ENCODE peak calls at places on chromosomes 11 and 22, in seven cellular contexts. One of them, this sample, is unnamed.

GRCh38 chr11:107999759-108000455 is 8.8 kb upstream of the CUL5 start:
- DNase-seq in HTR-8/SVneo: peak; percentile 88
- DNase-seq in EH: peak; percentile 26
- DNase-seq in kidney: no peak
- DNase-seq in HT1080: peak; percentile 59
- DNase-seq in NCI-H345: peak; percentile 15
- DNase-seq in caudate nucleus: no peak
- DNase-seq in this sample: peak; percentile 20

GRCh38 chr11:72736452-72737069 is 15.6 kb downstream of the ARAP1 start:
- DNase-seq in HTR-8/SVneo: peak; percentile 78
- DNase-seq in EH: peak; percentile 72
- DNase-seq in kidney: peak; percentile 84
- DNase-seq in HT1080: peak; percentile 94
- DNase-seq in NCI-H345: no peak
- DNase-seq in caudate nucleus: no peak
- DNase-seq in this sample: no peak

GRCh38 chr22:36104435-36104834 is 56.1 kb downstream of the APOL3 start:
- DNase-seq in HTR-8/SVneo: no peak
- DNase-seq in EH: no peak
- DNase-seq in kidney: peak; percentile 10
- DNase-seq in HT1080: no peak
- DNase-seq in NCI-H345: no peak
- DNase-seq in caudate nucleus: no peak
- DNase-seq in this sample: no peak

GRCh38 chr11:129224538-129224937 is 32.4 kb upstream of the ARHGAP32 start:
- DNase-seq in HTR-8/SVneo: no peak
- DNase-seq in EH: no peak
- DNase-seq in kidney: no peak
- DNase-seq in HT1080: no peak
- DNase-seq in NCI-H345: no peak
- DNase-seq in caudate nucleus: no peak
- DNase-seq in this sample: no peak

GRCh38 chr11:112336356-112336886 is 75.8 kb upstream of the PLET1 start:
- DNase-seq in HTR-8/SVneo: no peak
- DNase-seq in EH: no peak
- DNase-seq in kidney: no peak
- DNase-seq in HT1080: no peak
- DNase-seq in NCI-H345: no peak
- DNase-seq in caudate nucleus: no peak
- DNase-seq in this sample: no peak

GRCh38 chr22:43066844-43067385 is 22.3 kb downstream of the TTLL1 start:
- DNase-seq in HTR-8/SVneo: peak; percentile 72
- DNase-seq in EH: peak; percentile 81
- DNase-seq in kidney: no peak
- DNase-seq in HT1080: peak; percentile 87
- DNase-seq in NCI-H345: no peak
- DNase-seq in caudate nucleus: no peak
- DNase-seq in this sample: no peak

GRCh38 chr11:64000026-64000739 is 13.9 kb downstream of the OTUB1 start:
- DNase-seq in HTR-8/SVneo: no peak
- DNase-seq in EH: peak; percentile 72
- DNase-seq in kidney: peak; percentile 89
- DNase-seq in HT1080: no peak
- DNase-seq in NCI-H345: peak; percentile 70
- DNase-seq in caudate nucleus: peak; percentile 47
- DNase-seq in this sample: peak; percentile 44

GRCh38 chr11:76791861-76792260 is 8.7 kb downstream of the TSKU start:
- DNase-seq in HTR-8/SVneo: no peak
- DNase-seq in EH: peak; percentile 81
- DNase-seq in kidney: no peak
- DNase-seq in HT1080: peak; percentile 32
- DNase-seq in NCI-H345: no peak
- DNase-seq in caudate nucleus: no peak
- DNase-seq in this sample: no peak

GRCh38 chr22:30356392-30357230 is at the start of the genes CCDC157 and SF3A1:
- DNase-seq in HTR-8/SVneo: peak; percentile 79
- DNase-seq in EH: peak; percentile 94
- DNase-seq in kidney: peak; percentile 97
- DNase-seq in HT1080: peak; percentile 84
- DNase-seq in NCI-H345: peak; percentile 86
- DNase-seq in caudate nucleus: peak; percentile 87
- DNase-seq in this sample: peak; percentile 77

GRCh38 chr22:31488988-31489617 is 539 bp downstream of the EIF4ENIF1 start:
- DNase-seq in HTR-8/SVneo: no peak
- DNase-seq in EH: peak; percentile 46
- DNase-seq in kidney: peak; percentile 83
- DNase-seq in HT1080: no peak
- DNase-seq in NCI-H345: no peak
- DNase-seq in caudate nucleus: peak; percentile 15
- DNase-seq in this sample: peak; percentile 6

GRCh38 chr22:22810018-22810427 is 77.6 kb upstream of the IGLL5 start:
- DNase-seq in HTR-8/SVneo: no peak
- DNase-seq in EH: peak; percentile 27
- DNase-seq in kidney: peak; percentile 72
- DNase-seq in HT1080: peak; percentile 13
- DNase-seq in NCI-H345: peak; percentile 52
- DNase-seq in caudate nucleus: peak; percentile 22
- DNase-seq in this sample: peak; percentile 32

GRCh38 chr11:77724639-77725038 is 87.0 kb upstream of the CLNS1A start:
- DNase-seq in HTR-8/SVneo: no peak
- DNase-seq in EH: no peak
- DNase-seq in kidney: no peak
- DNase-seq in HT1080: no peak
- DNase-seq in NCI-H345: no peak
- DNase-seq in caudate nucleus: no peak
- DNase-seq in this sample: no peak

GRCh38 chr11:92453055-92453454 is 228.4 kb downstream of the FAT3 start:
- DNase-seq in HTR-8/SVneo: peak; percentile 22
- DNase-seq in EH: peak; percentile 75
- DNase-seq in kidney: no peak
- DNase-seq in HT1080: peak; percentile 75
- DNase-seq in NCI-H345: no peak
- DNase-seq in caudate nucleus: no peak
- DNase-seq in this sample: no peak

GRCh38 chr11:87030458-87031054 is 7.2 kb upstream of the TMEM135 start:
- DNase-seq in HTR-8/SVneo: no peak
- DNase-seq in EH: peak; percentile 6
- DNase-seq in kidney: no peak
- DNase-seq in HT1080: peak; percentile 81
- DNase-seq in NCI-H345: no peak
- DNase-seq in caudate nucleus: no peak
- DNase-seq in this sample: no peak

GRCh38 chr11:1303196-1303821 is 6.1 kb downstream of the TOLLIP start:
- DNase-seq in HTR-8/SVneo: no peak
- DNase-seq in EH: peak; percentile 15
- DNase-seq in kidney: peak; percentile 80
- DNase-seq in HT1080: peak; percentile 16
- DNase-seq in NCI-H345: no peak
- DNase-seq in caudate nucleus: no peak
- DNase-seq in this sample: no peak

GRCh38 chr11:124872741-124873140 is 7.5 kb downstream of the ROBO3 start:
- DNase-seq in HTR-8/SVneo: no peak
- DNase-seq in EH: no peak
- DNase-seq in kidney: no peak
- DNase-seq in HT1080: no peak
- DNase-seq in NCI-H345: no peak
- DNase-seq in caudate nucleus: no peak
- DNase-seq in this sample: peak; percentile 74

This sample was measured in NCI-H1930.